ENCODE peak calls at places on chromosomes 6 and 20, in six cellular contexts. T is frontal cortex; Q is EL; B is A172; R is AML-193; E is stimulated activated CD4-positive, alpha-beta T cell treated with anti-CD3 and anti-CD28 coated beads, Interleukin-2, amount 100 ng/mL, for 48 hours. A is an unnamed sample.

GRCh38 chr20:726160-726559 is 42.1 kb downstream of the SLC52A3 start:
- DNase-seq in R (no peak), B (no peak), E (no peak), T (no peak), Q (no peak), A (no peak)

GRCh38 chr6:13190391-13190790 is 137.9 kb downstream of the TBC1D7 start:
- DNase-seq in R (no peak), T (no peak), E (no peak), Q (peak; percentile 16), B (no peak), A (no peak)

GRCh38 chr6:5471044-5471443 is 209.7 kb downstream of the FARS2 start:
- DNase-seq in B (peak; percentile 36), E (peak; percentile 47), R (peak; percentile 85), T (peak; percentile 46), Q (peak; percentile 59), A (peak; percentile 26)

GRCh38 chr20:15528386-15529111 is 1044.7 kb downstream of the KIF16B start:
- DNase-seq in Q (no peak), T (no peak), B (peak; percentile 72), E (no peak), R (no peak), A (no peak)

GRCh38 chr20:20668639-20669038 is 43.8 kb downstream of the RALGAPA2 start:
- DNase-seq in B (no peak), T (no peak), E (no peak), Q (no peak), R (peak; percentile 46), A (no peak)

GRCh38 chr6:2961971-2962370 is 9.4 kb downstream of the SERPINB6 start:
- DNase-seq in B (no peak), Q (no peak), E (no peak), R (no peak), T (no peak), A (no peak)

GRCh38 chr6:45724511-45724910 is 291.1 kb downstream of the CLIC5 start:
- DNase-seq in R (no peak), B (peak; percentile 37), T (no peak), Q (peak; percentile 90), E (no peak), A (no peak)

GRCh38 chr20:58078741-58079522 is 149.5 kb downstream of the ANKRD60 start:
- DNase-seq in T (no peak), Q (peak; percentile 49), B (peak; percentile 86), E (no peak), R (no peak), A (no peak)

GRCh38 chr6:148829415-148830101 is 82.7 kb downstream of the UST start:
- DNase-seq in B (no peak), Q (no peak), T (no peak), R (no peak), E (no peak), A (no peak)

GRCh38 chr6:107731422-107732319 is 92.4 kb downstream of the SCML4 start:
- DNase-seq in E (no peak), B (no peak), R (no peak), Q (no peak), T (no peak), A (no peak)

GRCh38 chr6:105573556-105573955 is 170.7 kb upstream of the PREP start:
- DNase-seq in E (no peak), R (no peak), T (no peak), Q (peak; percentile 14), B (no peak), A (no peak)

GRCh38 chr6:20197251-20197650 is 15.0 kb downstream of the MBOAT1 start:
- DNase-seq in R (no peak), B (no peak), T (no peak), Q (peak; percentile 46), E (no peak), A (no peak)

GRCh38 chr6:86273936-86274335 is 631.2 kb upstream of the SYNCRIP start:
- DNase-seq in R (no peak), B (no peak), Q (no peak), E (no peak), T (no peak), A (no peak)

GRCh38 chr6:147833607-147834006 is 325.1 kb downstream of the SAMD5 start:
- DNase-seq in T (no peak), Q (no peak), B (no peak), R (no peak), E (no peak), A (no peak)

A was measured in RKO.